ENCODE peak calls at places on chromosome 19, in four cellular contexts. F is left cardiac atrium, E is astrocyte of the spinal cord, Z is left colon. C is an unnamed sample.

GRCh38 chr19:13164370-13165090 is 14.3 kb downstream of the IER2 start:
- DNase-seq in F (peak), E (peak), Z (peak), C (no peak)

GRCh38 chr19:36547001-36547732 is 19.1 kb upstream of the ZNF260 start:
- DNase-seq in F (no peak), E (peak), Z (no peak), C (no peak)

GRCh38 chr19:14957464-14957863 is 16.2 kb downstream of the OR7C2 start:
- DNase-seq in F (no peak), E (no peak), Z (no peak), C (no peak)

GRCh38 chr19:18073197-18073596 is 13.5 kb downstream of the IL12RB1 start:
- DNase-seq in F (no peak), E (no peak), Z (no peak), C (no peak)

GRCh38 chr19:38650180-38650775 is 2.8 kb downstream of the ACTN4 start:
- DNase-seq in F (no peak), E (no peak), Z (peak), C (no peak)

GRCh38 chr19:19468424-19469050 is 46.8 kb downstream of the TSSK6 start:
- DNase-seq in F (no peak), E (no peak), Z (no peak), C (no peak)

GRCh38 chr19:801861-802496 is 4.7 kb downstream of the PTBP1 start:
- DNase-seq in F (peak), E (peak), Z (peak), C (no peak)

GRCh38 chr19:10270616-10271394 is at the start of gene ICAM1:
- DNase-seq in F (peak), E (peak), Z (peak), C (peak)

GRCh38 chr19:58563034-58563573 is 4.7 kb upstream of the UBE2M start:
- DNase-seq in F (no peak), E (no peak), Z (peak), C (no peak)

GRCh38 chr19:35248310-35249145 is at the start of gene LSR:
- DNase-seq in F (peak), E (no peak), Z (peak), C (no peak)

GRCh38 chr19:32669205-32669785 is 5.7 kb downstream of the ANKRD27 start:
- DNase-seq in F (no peak), E (no peak), Z (no peak), C (no peak)

GRCh38 chr19:39297931-39298634 is 1.9 kb downstream of the IFNL1 start:
- DNase-seq in F (no peak), E (no peak), Z (no peak), C (no peak)

GRCh38 chr19:55284405-55285058 is 735 bp downstream of the BRSK1 start:
- DNase-seq in F (no peak), E (no peak), Z (no peak), C (no peak)

GRCh38 chr19:47179643-47180310 is 49.1 kb downstream of the SAE1 start:
- DNase-seq in F (no peak), E (no peak), Z (no peak), C (no peak)

GRCh38 chr19:38544569-38545315 is 73.0 kb downstream of the MAP4K1 start:
- DNase-seq in F (no peak), E (no peak), Z (no peak), C (no peak)

GRCh38 chr19:1883784-1884183 is 1.5 kb downstream of the ABHD17A start:
- DNase-seq in F (no peak), E (no peak), Z (no peak), C (no peak)

GRCh38 chr19:49595006-49595818 is 4.2 kb downstream of the PRR12 start:
- DNase-seq in F (no peak), E (no peak), Z (no peak), C (no peak)

GRCh38 chr19:46976845-46977320 is 42.8 kb upstream of the NPAS1 start:
- DNase-seq in F (peak), E (peak), Z (no peak), C (peak)

GRCh38 chr19:38095411-38096308 is 128.4 kb downstream of the DPF1 start:
- DNase-seq in F (peak), E (peak), Z (peak), C (peak)

GRCh38 chr19:56167064-56167578 is 8.7 kb upstream of the GALP start:
- DNase-seq in F (no peak), E (no peak), Z (no peak), C (no peak)

GRCh38 chr19:17370026-17370587 is 7.0 kb downstream of the PLVAP start:
- DNase-seq in F (no peak), E (no peak), Z (no peak), C (no peak)

GRCh38 chr19:13058951-13059660 is 43.6 kb downstream of the LYL1 start:
- DNase-seq in F (no peak), E (no peak), Z (no peak), C (no peak)

GRCh38 chr19:54094601-54095000 is 6.0 kb downstream of the OSCAR start:
- DNase-seq in F (no peak), E (no peak), Z (no peak), C (no peak)

GRCh38 chr19:33071887-33072286 is 7.2 kb upstream of the RHPN2 start:
- DNase-seq in F (no peak), E (no peak), Z (peak), C (peak)

GRCh38 chr19:20660473-20660872 is 898 bp downstream of the ZNF626 start:
- DNase-seq in F (no peak), E (no peak), Z (no peak), C (peak)

GRCh38 chr19:4754248-4754647 is 30.6 kb upstream of the DPP9 start:
- DNase-seq in F (no peak), E (no peak), Z (no peak), C (no peak)

GRCh38 chr19:12092065-12092867 is 27.7 kb downstream of the ZNF844 start:
- DNase-seq in F (peak), E (peak), Z (peak), C (peak)

GRCh38 chr19:41792513-41793413 is 3.6 kb upstream of the CEACAM3 start:
- DNase-seq in F (peak), E (peak), Z (no peak), C (peak)

GRCh38 chr19:4014541-4015491 is 7.3 kb downstream of the PIAS4 start:
- DNase-seq in F (peak), E (no peak), Z (no peak), C (no peak)

GRCh38 chr19:32404213-32404938 is 1.2 kb upstream of the DPY19L3 start:
- DNase-seq in F (no peak), E (no peak), Z (peak), C (no peak)

GRCh38 chr19:11169896-11170678 is 14.5 kb upstream of the SPC24 start:
- DNase-seq in F (no peak), E (no peak), Z (no peak), C (no peak)

GRCh38 chr19:4587527-4587926 is 28.0 kb upstream of the SEMA6B start:
- DNase-seq in F (no peak), E (no peak), Z (no peak), C (no peak)

GRCh38 chr19:19475845-19476828 is 39.2 kb downstream of the TSSK6 start:
- DNase-seq in F (no peak), E (peak), Z (no peak), C (no peak)

GRCh38 chr19:1026189-1027019 is at the start of gene CNN2:
- DNase-seq in F (peak), E (peak), Z (peak), C (peak)

GRCh38 chr19:2986951-2987491 is 9.7 kb downstream of the TLE6 start:
- DNase-seq in F (no peak), E (no peak), Z (no peak), C (no peak)

C was measured in brain microvascular endothelial cell.